ENCODE peak calls at places on chromosome 12, in four cellular contexts. One of them, this sample, is unnamed.
A peak's percentile ranks its signal among the peaks of the same experiment; 100 is the strongest.

GRCh38 chr12:52210186-52210924 is 18.5 kb upstream of the KRT80 start:
- DNase-seq in NB4: peak; percentile 25
- DNase-seq in sigmoid colon: peak; percentile 79
- DNase-seq in gastrocnemius medialis: no peak
- DNase-seq in this sample: no peak

GRCh38 chr12:110107369-110108281 is 16.5 kb upstream of the IFT81 start:
- DNase-seq in NB4: no peak
- DNase-seq in sigmoid colon: peak; percentile 82
- DNase-seq in gastrocnemius medialis: no peak
- DNase-seq in this sample: no peak

GRCh38 chr12:106987846-106988245 is 900 bp upstream of the MTERF2 start:
- DNase-seq in NB4: no peak
- DNase-seq in sigmoid colon: no peak
- DNase-seq in gastrocnemius medialis: no peak
- DNase-seq in this sample: no peak

GRCh38 chr12:109469516-109469915 is 7.6 kb downstream of the KCTD10 start:
- DNase-seq in NB4: no peak
- DNase-seq in sigmoid colon: no peak
- DNase-seq in gastrocnemius medialis: no peak
- DNase-seq in this sample: no peak

GRCh38 chr12:68268971-68269370 is 15.6 kb upstream of the IL22 start:
- DNase-seq in NB4: no peak
- DNase-seq in sigmoid colon: no peak
- DNase-seq in gastrocnemius medialis: no peak
- DNase-seq in this sample: no peak

GRCh38 chr12:106428379-106428778 is 70.8 kb downstream of the POLR3B start:
- DNase-seq in NB4: no peak
- DNase-seq in sigmoid colon: no peak
- DNase-seq in gastrocnemius medialis: peak; percentile 19
- DNase-seq in this sample: no peak

GRCh38 chr12:67534671-67535070 is 113.9 kb upstream of the DYRK2 start:
- DNase-seq in NB4: no peak
- DNase-seq in sigmoid colon: no peak
- DNase-seq in gastrocnemius medialis: no peak
- DNase-seq in this sample: no peak

GRCh38 chr12:31353730-31354708 is 28.1 kb upstream of the SINHCAF start:
- DNase-seq in NB4: peak; percentile 21
- DNase-seq in sigmoid colon: no peak
- DNase-seq in gastrocnemius medialis: no peak
- DNase-seq in this sample: no peak

GRCh38 chr12:27807063-27807703 is 27.1 kb upstream of the MANSC4 start:
- DNase-seq in NB4: no peak
- DNase-seq in sigmoid colon: no peak
- DNase-seq in gastrocnemius medialis: no peak
- DNase-seq in this sample: no peak

GRCh38 chr12:69170293-69170692 is 69.1 kb upstream of the CPSF6 start:
- DNase-seq in NB4: no peak
- DNase-seq in sigmoid colon: no peak
- DNase-seq in gastrocnemius medialis: no peak
- DNase-seq in this sample: no peak

GRCh38 chr12:55664826-55665225 is 28.1 kb downstream of the OR10P1 start:
- DNase-seq in NB4: no peak
- DNase-seq in sigmoid colon: no peak
- DNase-seq in gastrocnemius medialis: no peak
- DNase-seq in this sample: no peak

GRCh38 chr12:123893276-123893675 is 79.4 kb downstream of the CCDC92 start:
- DNase-seq in NB4: no peak
- DNase-seq in sigmoid colon: peak; percentile 36
- DNase-seq in gastrocnemius medialis: no peak
- DNase-seq in this sample: no peak

GRCh38 chr12:95730457-95730856 is 60.1 kb downstream of the NTN4 start:
- DNase-seq in NB4: no peak
- DNase-seq in sigmoid colon: no peak
- DNase-seq in gastrocnemius medialis: no peak
- DNase-seq in this sample: no peak

GRCh38 chr12:132888852-132889251 is 1.4 kb upstream of the CHFR start:
- DNase-seq in NB4: no peak
- DNase-seq in sigmoid colon: no peak
- DNase-seq in gastrocnemius medialis: no peak
- DNase-seq in this sample: no peak

GRCh38 chr12:39490500-39491276 is 47.8 kb upstream of the KIF21A start:
- DNase-seq in NB4: no peak
- DNase-seq in sigmoid colon: no peak
- DNase-seq in gastrocnemius medialis: no peak
- DNase-seq in this sample: no peak

GRCh38 chr12:74449872-74450271 is 87.8 kb upstream of the ATXN7L3B start:
- DNase-seq in NB4: peak; percentile 5
- DNase-seq in sigmoid colon: no peak
- DNase-seq in gastrocnemius medialis: no peak
- DNase-seq in this sample: no peak

GRCh38 chr12:107309020-107309419 is 215.7 kb upstream of the CRY1 start:
- DNase-seq in NB4: no peak
- DNase-seq in sigmoid colon: no peak
- DNase-seq in gastrocnemius medialis: no peak
- DNase-seq in this sample: no peak

GRCh38 chr12:80704430-80704829 is 3.0 kb upstream of the MYF6 start:
- DNase-seq in NB4: no peak
- DNase-seq in sigmoid colon: no peak
- DNase-seq in gastrocnemius medialis: no peak
- DNase-seq in this sample: no peak

GRCh38 chr12:66665416-66665815 is 13.5 kb downstream of the GRIP1 start:
- DNase-seq in NB4: no peak
- DNase-seq in sigmoid colon: no peak
- DNase-seq in gastrocnemius medialis: no peak
- DNase-seq in this sample: no peak

GRCh38 chr12:12384601-12385321 is 27.9 kb downstream of the BORCS5 start:
- DNase-seq in NB4: peak; percentile 42
- DNase-seq in sigmoid colon: no peak
- DNase-seq in gastrocnemius medialis: no peak
- DNase-seq in this sample: no peak

GRCh38 chr12:68932701-68933563 is at the start of gene CPM:
- DNase-seq in NB4: peak; percentile 66
- DNase-seq in sigmoid colon: peak; percentile 66
- DNase-seq in gastrocnemius medialis: peak; percentile 24
- DNase-seq in this sample: peak; percentile 75

GRCh38 chr12:119156401-119156800 is 22.3 kb upstream of the HSPB8 start:
- DNase-seq in NB4: no peak
- DNase-seq in sigmoid colon: no peak
- DNase-seq in gastrocnemius medialis: no peak
- DNase-seq in this sample: no peak

GRCh38 chr12:132500856-132501180 is 10.9 kb downstream of the FBRSL1 start:
- DNase-seq in NB4: no peak
- DNase-seq in sigmoid colon: no peak
- DNase-seq in gastrocnemius medialis: no peak
- DNase-seq in this sample: no peak

GRCh38 chr12:80912906-80913769 is 24.6 kb downstream of the LIN7A start:
- DNase-seq in NB4: no peak
- DNase-seq in sigmoid colon: no peak
- DNase-seq in gastrocnemius medialis: no peak
- DNase-seq in this sample: no peak

GRCh38 chr12:45259732-45260480 is 44.0 kb downstream of the ANO6 start:
- DNase-seq in NB4: peak; percentile 84
- DNase-seq in sigmoid colon: no peak
- DNase-seq in gastrocnemius medialis: no peak
- DNase-seq in this sample: no peak

GRCh38 chr12:121713257-121714155 is 954 bp downstream of the TMEM120B start:
- DNase-seq in NB4: peak; percentile 50
- DNase-seq in sigmoid colon: peak; percentile 76
- DNase-seq in gastrocnemius medialis: no peak
- DNase-seq in this sample: peak; percentile 78

GRCh38 chr12:108232565-108232964 is 103.5 kb downstream of the WSCD2 start:
- DNase-seq in NB4: no peak
- DNase-seq in sigmoid colon: no peak
- DNase-seq in gastrocnemius medialis: no peak
- DNase-seq in this sample: no peak

GRCh38 chr12:25051583-25052190 is 102.8 kb upstream of the BCAT1 start:
- DNase-seq in NB4: peak; percentile 78
- DNase-seq in sigmoid colon: no peak
- DNase-seq in gastrocnemius medialis: no peak
- DNase-seq in this sample: no peak

GRCh38 chr12:34340534-34341361 is 318.5 kb downstream of the ALG10 start:
- DNase-seq in NB4: no peak
- DNase-seq in sigmoid colon: no peak
- DNase-seq in gastrocnemius medialis: no peak
- DNase-seq in this sample: no peak

GRCh38 chr12:52655720-52656124 is 3.7 kb upstream of the KRT2 start:
- DNase-seq in NB4: no peak
- DNase-seq in sigmoid colon: no peak
- DNase-seq in gastrocnemius medialis: no peak
- DNase-seq in this sample: no peak

GRCh38 chr12:46110928-46111699 is 120.7 kb upstream of the SCAF11 start:
- DNase-seq in NB4: no peak
- DNase-seq in sigmoid colon: no peak
- DNase-seq in gastrocnemius medialis: no peak
- DNase-seq in this sample: no peak

GRCh38 chr12:22409071-22409951 is 74.8 kb upstream of the ST8SIA1 start:
- DNase-seq in NB4: no peak
- DNase-seq in sigmoid colon: no peak
- DNase-seq in gastrocnemius medialis: no peak
- DNase-seq in this sample: no peak

GRCh38 chr12:93683410-93683809 is 6.2 kb downstream of the CRADD start:
- DNase-seq in NB4: no peak
- DNase-seq in sigmoid colon: no peak
- DNase-seq in gastrocnemius medialis: no peak
- DNase-seq in this sample: no peak
- TF ChIP-seq CTCF in NB4: no peak
- TF ChIP-seq CTCF in sigmoid colon: no peak
- TF ChIP-seq CTCF in gastrocnemius medialis: no peak
- TF ChIP-seq CTCF in this sample: no peak

GRCh38 chr12:7498832-7499231 is 4.7 kb downstream of the CD163 start:
- DNase-seq in NB4: peak; percentile 33
- DNase-seq in sigmoid colon: no peak
- DNase-seq in gastrocnemius medialis: no peak
- DNase-seq in this sample: no peak
- H3K4me3 ChIP-seq in NB4: no peak overlapping the region
- H3K4me3 ChIP-seq in sigmoid colon: peak overlapping the region; percentile 13
- H3K4me3 ChIP-seq in gastrocnemius medialis: no peak overlapping the region
- H3K4me3 ChIP-seq in this sample: peak overlapping the region; percentile 15

GRCh38 chr12:1616233-1617066 is 12.6 kb upstream of the WNT5B start:
- DNase-seq in NB4: peak; percentile 65
- DNase-seq in sigmoid colon: peak; percentile 48
- DNase-seq in gastrocnemius medialis: no peak
- DNase-seq in this sample: peak; percentile 60
- TF ChIP-seq POLR2A in NB4: no peak
- TF ChIP-seq POLR2A in sigmoid colon: no peak
- TF ChIP-seq POLR2A in gastrocnemius medialis: no peak
- TF ChIP-seq POLR2A in this sample: no peak

DNA sequence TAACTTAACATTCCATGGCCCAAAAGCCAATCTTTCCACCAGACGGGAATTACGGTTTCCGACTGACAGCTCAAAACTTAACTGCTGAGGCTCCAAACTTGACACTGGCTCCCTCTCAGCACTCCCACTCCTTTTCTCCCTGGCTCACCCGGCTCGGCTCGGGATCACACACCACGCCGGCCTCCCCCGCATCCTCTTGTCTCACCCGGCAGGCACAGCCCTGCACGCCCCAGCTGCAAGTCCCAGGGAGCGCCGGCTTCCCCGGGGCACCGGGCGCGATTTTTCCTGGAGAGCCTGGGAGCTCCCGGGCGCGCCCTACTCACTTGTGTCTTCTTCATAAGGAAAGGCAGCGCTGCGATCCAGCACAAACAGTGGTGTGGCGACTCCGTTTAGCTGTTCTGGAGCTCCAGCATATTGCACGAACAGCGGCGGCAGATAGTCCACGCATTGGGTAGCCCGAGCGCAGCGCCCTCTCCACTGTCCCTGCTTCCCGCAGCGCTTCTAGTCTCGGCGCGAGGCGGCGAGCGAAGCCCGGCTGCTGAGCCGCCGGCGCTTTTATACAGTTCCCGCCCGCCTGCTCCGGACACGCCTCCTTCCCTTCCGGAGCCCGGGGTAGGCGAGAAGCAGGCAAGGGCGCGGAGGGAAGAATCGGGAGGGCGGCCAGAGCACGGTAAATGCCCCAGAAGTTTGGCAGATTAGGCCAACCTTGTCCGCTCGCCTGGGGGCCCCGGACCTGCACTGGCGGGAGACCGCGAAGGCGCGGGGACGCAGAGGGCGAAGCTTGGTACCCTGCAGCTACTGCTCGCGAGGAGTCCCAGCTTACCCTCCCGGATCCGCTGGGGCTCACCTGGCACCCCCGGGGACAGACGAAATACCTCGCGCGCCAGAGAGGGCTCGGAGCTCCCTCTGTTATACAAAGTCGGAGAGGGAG is at the start of gene KITLG:
- DNase-seq in NB4: peak; percentile 55
- DNase-seq in sigmoid colon: peak; percentile 94
- DNase-seq in gastrocnemius medialis: peak; percentile 48
- DNase-seq in this sample: peak; percentile 90
- TF ChIP-seq CTCF in NB4: no peak
- TF ChIP-seq CTCF in sigmoid colon: no peak
- TF ChIP-seq CTCF in gastrocnemius medialis: peak; percentile 31
- TF ChIP-seq CTCF in this sample: no peak

DNA sequence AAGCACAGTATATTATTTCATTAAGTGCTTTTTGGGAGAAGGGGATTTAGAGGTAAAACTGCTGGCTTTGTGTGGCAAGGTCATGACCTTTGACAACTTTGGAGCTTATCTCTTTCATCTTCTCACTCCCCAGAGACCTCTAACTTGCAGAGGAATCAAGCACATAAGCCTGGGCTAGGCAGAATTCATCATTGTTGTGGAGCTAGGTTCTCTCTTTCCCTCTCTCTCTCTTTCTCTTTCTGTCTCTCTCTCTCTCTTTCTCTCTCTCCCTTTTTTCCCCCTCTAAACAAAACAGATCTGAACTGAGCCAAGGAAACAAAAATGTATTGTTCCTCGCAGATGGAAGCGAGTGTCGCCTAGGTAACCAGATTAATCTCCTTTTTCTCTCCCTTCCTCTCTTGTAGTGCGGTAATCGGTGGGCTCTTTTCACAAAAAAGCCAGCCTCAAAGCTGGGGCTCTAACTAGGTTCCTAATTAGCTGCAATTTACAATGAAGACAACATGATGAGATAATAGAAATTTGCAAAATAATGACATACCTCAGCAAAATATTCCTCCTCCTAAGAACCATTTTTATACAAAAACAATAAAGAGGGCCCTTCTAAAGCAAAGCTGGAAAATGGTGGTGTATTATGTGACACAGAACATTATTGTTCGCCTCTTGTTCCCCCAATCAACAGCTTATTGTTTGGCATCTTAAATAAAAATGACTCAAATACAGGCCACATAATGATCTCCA is 65.6 kb upstream of the SOX5 start:
- DNase-seq in NB4: no peak
- DNase-seq in sigmoid colon: no peak
- DNase-seq in gastrocnemius medialis: no peak
- DNase-seq in this sample: no peak
- H3K4me3 ChIP-seq in NB4: no peak overlapping the region
- H3K4me3 ChIP-seq in sigmoid colon: no peak overlapping the region
- H3K4me3 ChIP-seq in gastrocnemius medialis: no peak overlapping the region
- H3K4me3 ChIP-seq in this sample: no peak overlapping the region

GRCh38 chr12:49828143-49829091 is at the start of gene NCKAP5L:
- DNase-seq in NB4: peak; percentile 100
- DNase-seq in sigmoid colon: peak; percentile 99
- DNase-seq in gastrocnemius medialis: peak; percentile 94
- DNase-seq in this sample: peak; percentile 98
- TF ChIP-seq POLR2A in NB4: peak; percentile 54
- TF ChIP-seq POLR2A in sigmoid colon: no peak
- TF ChIP-seq POLR2A in gastrocnemius medialis: peak; percentile 62
- TF ChIP-seq POLR2A in this sample: no peak

This sample was measured in suprapubic skin.